ENCODE peak calls at places on chromosomes 16 and 17, in nine cellular contexts. Z is thoracic aorta, Y is SK-N-SH, R is gastrocnemius medialis, I is sigmoid colon, A is right lobe of liver, N is heart left ventricle, F is ascending aorta, E is aorta. J is an unnamed sample.

GRCh38 chr16:67311607-67312449 is 14.7 kb downstream of the KCTD19 start:
- DNase-seq in I (no peak), A (peak; percentile 15), N (peak; percentile 50), E (peak; percentile 74), Z (peak; percentile 31), Y (peak; percentile 21), F (no peak), R (no peak), J (no peak)

GRCh38 chr17:78852709-78853111 is 12.1 kb upstream of the USP36 start:
- DNase-seq in Y (no peak), R (no peak), A (no peak), Z (no peak), E (no peak), F (no peak), I (no peak), N (no peak), J (no peak)

GRCh38 chr17:82748756-82749155 is 3.1 kb upstream of the TBCD start:
- DNase-seq in E (no peak), F (no peak), A (no peak), N (no peak), I (no peak), Y (no peak), R (no peak), Z (no peak), J (peak; percentile 38)

GRCh38 chr16:23905027-23905426 is 69.2 kb downstream of the PRKCB start:
- DNase-seq in N (no peak), Y (no peak), I (peak; percentile 81), R (no peak), A (no peak), F (no peak), Z (no peak), E (peak; percentile 66), J (peak; percentile 50)

GRCh38 chr16:85151603-85152413 is 39.5 kb upstream of the CIBAR2 start:
- DNase-seq in Y (peak; percentile 93), E (peak; percentile 93), Z (peak; percentile 84), N (peak; percentile 91), I (peak; percentile 98), R (peak; percentile 58), A (peak; percentile 91), F (peak; percentile 58), J (no peak)

GRCh38 chr17:50064253-50064991 is 8.5 kb downstream of the ITGA3 start:
- DNase-seq in R (no peak), F (peak; percentile 72), A (no peak), Y (peak; percentile 64), E (peak; percentile 90), N (peak; percentile 78), I (peak; percentile 86), Z (peak; percentile 79), J (peak; percentile 74)

GRCh38 chr17:70297397-70297796 is 128.1 kb downstream of the KCNJ2 start:
- DNase-seq in Y (no peak), N (no peak), R (no peak), I (no peak), F (no peak), Z (no peak), E (no peak), A (no peak), J (no peak)

GRCh38 chr16:61730997-61731396 is 305.2 kb downstream of the CDH8 start:
- DNase-seq in N (no peak), F (no peak), R (no peak), E (no peak), A (no peak), Z (no peak), I (no peak), Y (no peak), J (no peak)

GRCh38 chr17:79789943-79790804 is 6.7 kb downstream of the CBX8 start:
- DNase-seq in I (no peak), F (no peak), N (peak; percentile 45), A (peak; percentile 75), R (no peak), E (peak; percentile 65), Y (peak; percentile 55), Z (no peak), J (peak; percentile 73)

GRCh38 chr17:33163827-33164555 is 129.1 kb downstream of the ASIC2 start:
- DNase-seq in I (no peak), Z (no peak), R (peak; percentile 10), N (peak; percentile 32), A (no peak), Y (no peak), F (no peak), E (no peak), J (no peak)

GRCh38 chr16:24917236-24917635 is 71.5 kb downstream of the SLC5A11 start:
- DNase-seq in R (no peak), E (no peak), Z (no peak), N (no peak), Y (no peak), F (no peak), A (no peak), I (no peak), J (no peak)

GRCh38 chr17:2085648-2085949 is 30.7 kb downstream of the HIC1 start:
- DNase-seq in R (no peak), Y (no peak), A (no peak), I (peak; percentile 86), F (no peak), N (peak; percentile 81), Z (no peak), E (no peak), J (peak; percentile 38)

GRCh38 chr17:77245162-77245926 is 104.6 kb downstream of the SEC14L1 start:
- DNase-seq in N (no peak), E (no peak), A (no peak), R (no peak), Y (no peak), I (no peak), Z (no peak), F (no peak), J (no peak)

GRCh38 chr17:19301973-19302372 is 60.5 kb downstream of the B9D1 start:
- DNase-seq in A (no peak), Z (no peak), E (no peak), R (no peak), I (peak; percentile 39), F (no peak), N (peak; percentile 1), Y (no peak), J (no peak)

DNA sequence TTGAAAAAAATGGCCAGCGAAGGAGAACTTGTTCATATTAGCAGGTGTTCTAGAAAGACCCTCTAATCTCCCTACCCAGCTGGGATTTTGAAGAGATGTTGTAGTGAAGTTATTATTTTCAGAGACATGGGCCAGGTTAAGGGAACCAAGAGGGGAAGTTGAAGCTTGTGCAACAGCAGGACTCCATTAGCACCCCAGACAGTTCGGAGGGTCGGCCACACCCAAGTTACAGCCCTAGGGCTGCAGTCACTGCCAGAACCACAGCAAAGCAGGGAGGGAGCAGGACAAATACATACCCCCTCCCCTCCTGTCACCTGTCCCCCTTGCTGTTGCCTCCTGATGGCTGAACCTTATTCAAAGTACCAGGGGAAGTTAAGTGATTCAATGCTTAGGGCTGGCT is 42.3 kb downstream of the WSB1 start:
- DNase-seq in I (peak; percentile 62), F (no peak), N (no peak), Z (no peak), Y (no peak), A (no peak), E (no peak), R (no peak), J (peak; percentile 70)
- H3K4me1 ChIP-seq in I (no peaks in the 10 kb centered on the region), F (no peaks in the 10 kb centered on the region), N (peaks cover 34% of the 10 kb centered on the region), Z (peaks cover 21% of the 10 kb centered on the region), Y (peaks cover 8% of the 10 kb centered on the region), A (no peaks in the 10 kb centered on the region), E (no peaks in the 10 kb centered on the region), R (peaks cover 25% of the 10 kb centered on the region), J (peaks cover 35% of the 10 kb centered on the region)

GRCh38 chr16:30348929-30349328 is 6.2 kb downstream of the CD2BP2 start:
- DNase-seq in R (no peak), Z (no peak), A (peak; percentile 2), N (no peak), I (no peak), F (no peak), E (no peak), Y (no peak), J (no peak)
- H3K27ac ChIP-seq in R (no peak overlapping the region), Z (no peak overlapping the region), A (no peak overlapping the region), N (no peak overlapping the region), I (no peak overlapping the region), F (no peak overlapping the region), E (no peak overlapping the region), Y (no peak overlapping the region), J (no peak overlapping the region)

GRCh38 chr16:9965079-9965478 is 217.1 kb downstream of the GRIN2A start:
- DNase-seq in I (no peak), Z (no peak), A (no peak), Y (no peak), N (no peak), E (no peak), R (no peak), F (no peak), J (no peak)

GRCh38 chr16:9969580-9969979 is 212.6 kb downstream of the GRIN2A start:
- DNase-seq in Y (no peak), Z (no peak), F (no peak), A (no peak), R (no peak), N (no peak), E (no peak), I (no peak), J (no peak)

GRCh38 chr16:9971907-9972306 is 210.3 kb downstream of the GRIN2A start:
- DNase-seq in Y (no peak), I (no peak), N (no peak), F (no peak), A (no peak), R (no peak), E (no peak), Z (no peak), J (no peak)

GRCh38 chr16:9970796-9971195 is 211.4 kb downstream of the GRIN2A start:
- DNase-seq in N (no peak), A (no peak), F (no peak), I (no peak), Z (no peak), Y (no peak), R (no peak), E (no peak), J (no peak)

GRCh38 chr16:9966569-9967157 is 215.6 kb downstream of the GRIN2A start:
- DNase-seq in A (no peak), R (no peak), N (no peak), E (no peak), Y (no peak), F (no peak), Z (no peak), I (no peak), J (no peak)
- H3K4me1 ChIP-seq in A (no peaks in the 10 kb centered on the region), R (no peaks in the 10 kb centered on the region), N (no peaks in the 10 kb centered on the region), E (no peaks in the 10 kb centered on the region), Y (no peaks in the 10 kb centered on the region), F (no peaks in the 10 kb centered on the region), Z (no peaks in the 10 kb centered on the region), I (no peaks in the 10 kb centered on the region), J (no peaks in the 10 kb centered on the region)

GRCh38 chr17:38752119-38752929 is at the start of gene PSMB3:
- DNase-seq in Y (peak; percentile 91), R (peak; percentile 98), F (peak; percentile 97), Z (peak; percentile 96), E (peak; percentile 99), A (peak; percentile 99), I (peak; percentile 99), N (peak; percentile 99), J (peak; percentile 98)

GRCh38 chr17:38751144-38751802 is 1.3 kb upstream of the PSMB3 start:
- DNase-seq in F (no peak), Y (peak; percentile 39), Z (no peak), R (no peak), E (no peak), N (no peak), A (no peak), I (no peak), J (no peak)

GRCh38 chr17:38752930-38753506 is 477 bp downstream of the PSMB3 start:
- DNase-seq in F (no peak), Y (no peak), Z (no peak), A (no peak), I (no peak), E (no peak), N (no peak), R (no peak), J (peak; percentile 59)

GRCh38 chr17:38750312-38751121 is 2.0 kb upstream of the PSMB3 start:
- DNase-seq in E (no peak), A (no peak), R (no peak), Y (no peak), Z (no peak), I (no peak), N (no peak), F (no peak), J (no peak)

GRCh38 chr17:38751803-38752118 is 780 bp upstream of the PSMB3 start:
- DNase-seq in R (no peak), F (peak; percentile 58), N (peak; percentile 76), Z (no peak), Y (peak; percentile 73), E (peak; percentile 86), I (peak; percentile 90), A (peak; percentile 81), J (peak; percentile 86)
- H3K27ac ChIP-seq in R (peak overlapping the region; percentile 96), F (peak overlapping the region; percentile 86), N (peak overlapping the region; percentile 98), Z (peak overlapping the region; percentile 85), Y (peak overlapping the region; percentile 91), E (no peak overlapping the region), I (peak overlapping the region; percentile 86), A (peak overlapping the region; percentile 52), J (peak overlapping the region; percentile 89)